ENCODE peak calls at places on chromosome 14, in four cellular contexts. S is GM12878, U is HepG2, T is K562. B is an unnamed sample.

GRCh38 chr14:41393512-41393911 is 213.2 kb upstream of the LRFN5 start:
- DNase-seq in S (no peak), T (no peak), U (no peak), B (no peak)

GRCh38 chr14:61965030-61965745 is 203.0 kb downstream of the SNAPC1 start:
- DNase-seq in T (no peak), U (peak), S (no peak), B (peak)

GRCh38 chr14:99752486-99753121 is 40.6 kb upstream of the EML1 start:
- DNase-seq in U (no peak), T (no peak), S (no peak), B (no peak)

GRCh38 chr14:68658029-68658509 is 134.8 kb downstream of the ZFP36L1 start:
- DNase-seq in T (no peak), U (no peak), S (no peak), B (no peak)

GRCh38 chr14:33780035-33780434 is 170.8 kb downstream of the EGLN3 start:
- DNase-seq in U (no peak), T (no peak), S (no peak), B (no peak)

GRCh38 chr14:67704484-67705089 is 2.9 kb downstream of the RDH12 start:
- DNase-seq in U (peak), S (peak), T (peak), B (peak)

GRCh38 chr14:22039938-22040780 is 366.5 kb upstream of the OR4E1 start:
- DNase-seq in U (peak), T (no peak), S (no peak), B (peak)

GRCh38 chr14:21241218-21241819 is 27.9 kb downstream of the HNRNPC start:
- DNase-seq in U (no peak), S (no peak), T (no peak), B (no peak)

GRCh38 chr14:55340482-55340881 is 69.3 kb downstream of the FBXO34 start:
- DNase-seq in U (no peak), S (no peak), T (no peak), B (no peak)

GRCh38 chr14:103512701-103513611 is 9.7 kb downstream of the CKB start:
- DNase-seq in T (no peak), S (no peak), U (no peak), B (no peak)

GRCh38 chr14:68358500-68358899 is 434.4 kb downstream of the ZFP36L1 start:
- DNase-seq in S (no peak), U (no peak), T (no peak), B (no peak)

GRCh38 chr14:92686763-92687427 is 61.5 kb downstream of the LGMN start:
- DNase-seq in T (peak), U (no peak), S (no peak), B (peak)

GRCh38 chr14:44941591-44941990 is 20.2 kb downstream of the KLHL28 start:
- DNase-seq in S (no peak), U (no peak), T (no peak), B (no peak)

GRCh38 chr14:59197695-59198262 is 9.3 kb downstream of the DAAM1 start:
- DNase-seq in S (no peak), T (peak), U (no peak), B (no peak)

GRCh38 chr14:89669209-89669608 is 252.2 kb upstream of the FOXN3 start:
- DNase-seq in S (no peak), T (no peak), U (no peak), B (no peak)

GRCh38 chr14:72883109-72883508 is 10.8 kb downstream of the DPF3 start:
- DNase-seq in S (no peak), T (no peak), U (no peak), B (no peak)

GRCh38 chr14:100392266-100392850 is 69.2 kb downstream of the SLC25A47 start:
- DNase-seq in U (no peak), S (no peak), T (no peak), B (no peak)

GRCh38 chr14:51873221-51873893 is 12.9 kb downstream of the GNG2 start:
- DNase-seq in T (no peak), U (no peak), S (peak), B (peak)

GRCh38 chr14:31895206-31895605 is 181.9 kb upstream of the ARHGAP5 start:
- DNase-seq in T (no peak), S (no peak), U (peak), B (no peak)

GRCh38 chr14:66495214-66496098 is 9.3 kb downstream of the CCDC196 start:
- DNase-seq in S (peak), U (peak), T (peak), B (peak)

GRCh38 chr14:93533437-93533836 is 102.7 kb downstream of the UNC79 start:
- DNase-seq in U (no peak), T (no peak), S (no peak), B (no peak)

GRCh38 chr14:84237881-84238280 is 1292.1 kb upstream of the FLRT2 start:
- DNase-seq in T (no peak), S (no peak), U (no peak), B (no peak)

GRCh38 chr14:22432348-22432976 is 156.6 kb downstream of the DAD1 start:
- DNase-seq in T (no peak), S (no peak), U (no peak), B (peak)

DNA sequence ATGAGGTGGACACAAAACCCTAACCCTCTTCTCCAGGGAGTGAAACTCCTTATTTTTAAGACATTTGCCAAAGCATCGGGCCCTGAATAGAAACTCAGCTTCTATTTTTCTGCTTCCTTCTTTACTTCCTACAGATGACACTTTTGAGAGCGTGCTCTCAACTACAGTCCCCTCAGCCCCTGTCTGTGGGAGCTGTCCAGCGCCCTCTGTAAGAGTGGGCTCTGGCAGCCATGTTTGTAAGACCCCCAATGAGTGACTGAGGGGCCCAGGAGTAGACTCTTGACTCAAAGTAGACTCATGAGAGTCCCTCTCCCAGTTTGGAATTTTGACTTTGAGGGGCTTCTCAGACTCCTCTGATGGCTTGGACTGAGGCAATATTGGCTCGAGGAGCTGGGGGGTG is 25.5 kb upstream of the BATF start:
- DNase-seq in S (no peak), U (no peak), T (no peak), B (no peak)
- TF ChIP-seq KDM1A in S (no peak), U (no peak), T (no peak), B (no peak)

DNA sequence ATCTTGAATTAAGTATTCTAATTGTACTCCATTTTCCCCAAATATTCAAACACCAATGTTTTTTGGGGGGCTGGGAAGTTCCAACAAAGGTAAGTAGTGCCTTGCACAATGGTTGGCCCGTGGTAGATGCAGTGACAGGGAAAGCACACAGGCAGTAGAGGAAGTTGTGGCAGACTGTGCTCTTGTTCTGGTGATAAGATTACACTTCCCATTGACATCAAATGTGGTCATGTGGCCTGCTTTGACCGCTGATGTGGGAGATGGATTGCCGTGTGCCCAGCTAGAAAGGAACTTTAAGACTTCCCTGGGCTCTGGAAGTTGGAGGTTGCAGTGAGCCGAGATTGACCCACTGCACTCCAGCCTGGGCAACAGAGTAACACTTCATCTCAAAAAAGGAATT is 223.8 kb downstream of the VRK1 start:
- DNase-seq in S (no peak), U (no peak), T (no peak), B (no peak)
- TF ChIP-seq KDM1A in S (no peak), U (no peak), T (no peak), B (no peak)

GRCh38 chr14:105144666-105145380 is 23.8 kb downstream of the JAG2 start:
- DNase-seq in U (no peak), S (no peak), T (no peak), B (no peak)
- TF ChIP-seq KDM1A in U (no peak), S (no peak), T (no peak), B (no peak)

DNA sequence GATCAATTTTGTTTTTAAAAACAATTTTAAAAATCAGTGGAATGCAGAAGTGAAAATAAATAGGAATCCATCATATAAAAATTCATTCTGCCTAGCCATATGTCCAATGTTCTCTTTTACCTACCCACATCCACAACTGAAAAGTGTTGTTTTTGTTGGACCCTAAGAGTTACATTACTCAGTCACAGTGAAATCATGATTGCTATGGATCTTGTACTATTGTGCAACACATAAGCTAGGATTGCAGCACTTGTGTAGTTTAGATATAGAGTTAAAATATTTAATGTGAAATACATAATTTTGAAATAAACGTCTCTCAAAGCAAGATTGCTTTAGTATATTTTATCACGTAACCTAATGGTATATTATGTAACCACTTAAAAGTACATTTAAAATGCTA is 213.3 kb upstream of the CLEC14A start:
- DNase-seq in S (no peak), T (no peak), U (no peak), B (no peak)
- TF ChIP-seq KDM1A in S (no peak), T (no peak), U (no peak), B (no peak)

GRCh38 chr14:82724296-82724695 is 1190.6 kb upstream of the SEL1L start:
- DNase-seq in S (no peak), U (no peak), T (no peak), B (no peak)
- TF ChIP-seq KDM1A in S (no peak), U (no peak), T (no peak), B (no peak)

B was measured in A549.